ENCODE peak calls at places on chromosomes 3 and 15, in nine cellular contexts. M, N, C, X, W, E, V, I and B are unnamed samples.
A peak's percentile ranks its signal among the peaks of the same experiment; 100 is the strongest.

GRCh38 chr3:4546346-4547178 is 53.4 kb downstream of the ITPR1 start:
- DNase-seq in M (no peak), N (no peak), C (no peak), X (no peak), W (no peak), E (no peak), V (no peak), I (no peak), B (no peak)

GRCh38 chr15:90451215-90451850 is 63.3 kb downstream of the IQGAP1 start:
- DNase-seq in M (no peak), N (peak; percentile 64), C (no peak), X (no peak), W (no peak), E (no peak), V (no peak), I (peak; percentile 60), B (no peak)

GRCh38 chr3:37130984-37131975 is 43.1 kb downstream of the LRRFIP2 start:
- DNase-seq in M (no peak), N (no peak), C (no peak), X (peak; percentile 20), W (no peak), E (no peak), V (no peak), I (peak; percentile 87), B (no peak)

GRCh38 chr3:50157821-50158556 is 2.9 kb downstream of the SEMA3F start:
- DNase-seq in M (no peak), N (no peak), C (no peak), X (no peak), W (no peak), E (no peak), V (no peak), I (no peak), B (no peak)

GRCh38 chr3:42263354-42264346 is 2.3 kb downstream of the CCK start:
- DNase-seq in M (no peak), N (no peak), C (no peak), X (peak; percentile 56), W (peak; percentile 27), E (peak; percentile 34), V (no peak), I (no peak), B (no peak)

GRCh38 chr3:54578417-54578816 is 349.4 kb downstream of the LRTM1 start:
- DNase-seq in M (no peak), N (no peak), C (no peak), X (no peak), W (no peak), E (peak; percentile 12), V (no peak), I (no peak), B (no peak)

GRCh38 chr15:65382146-65382491 is 4.3 kb upstream of the IGDCC3 start:
- DNase-seq in M (no peak), N (no peak), C (no peak), X (no peak), W (no peak), E (no peak), V (no peak), I (no peak), B (no peak)

GRCh38 chr3:176920806-176921205 is 276.5 kb downstream of the TBL1XR1 start:
- DNase-seq in M (no peak), N (no peak), C (no peak), X (no peak), W (no peak), E (no peak), V (no peak), I (no peak), B (no peak)

GRCh38 chr3:132695422-132695821 is 26.8 kb downstream of the NPHP3 start:
- DNase-seq in M (no peak), N (no peak), C (no peak), X (no peak), W (no peak), E (no peak), V (no peak), I (no peak), B (no peak)

GRCh38 chr15:31353931-31354330 is 27.3 kb downstream of the KLF13 start:
- DNase-seq in M (no peak), N (no peak), C (peak; percentile 75), X (no peak), W (no peak), E (no peak), V (peak; percentile 80), I (no peak), B (no peak)

GRCh38 chr3:146589899-146590508 is 15.1 kb downstream of the PLSCR5 start:
- DNase-seq in M (no peak), N (peak; percentile 63), C (no peak), X (peak; percentile 42), W (peak; percentile 39), E (peak; percentile 15), V (no peak), I (peak; percentile 60), B (peak; percentile 15)

GRCh38 chr3:193773266-193774183 is 180.5 kb downstream of the OPA1 start:
- DNase-seq in M (no peak), N (no peak), C (no peak), X (no peak), W (no peak), E (no peak), V (no peak), I (no peak), B (no peak)
- H3K27me3 ChIP-seq in M (no peaks in the 10 kb centered on the region), N (peaks cover 49% of the 10 kb centered on the region), C (peaks cover 61% of the 10 kb centered on the region), X (peaks cover 23% of the 10 kb centered on the region), W (no peaks in the 10 kb centered on the region), E (no peaks in the 10 kb centered on the region), V (peaks cover 11% of the 10 kb centered on the region), I (no peaks in the 10 kb centered on the region), B (peaks cover 56% of the 10 kb centered on the region)

DNA sequence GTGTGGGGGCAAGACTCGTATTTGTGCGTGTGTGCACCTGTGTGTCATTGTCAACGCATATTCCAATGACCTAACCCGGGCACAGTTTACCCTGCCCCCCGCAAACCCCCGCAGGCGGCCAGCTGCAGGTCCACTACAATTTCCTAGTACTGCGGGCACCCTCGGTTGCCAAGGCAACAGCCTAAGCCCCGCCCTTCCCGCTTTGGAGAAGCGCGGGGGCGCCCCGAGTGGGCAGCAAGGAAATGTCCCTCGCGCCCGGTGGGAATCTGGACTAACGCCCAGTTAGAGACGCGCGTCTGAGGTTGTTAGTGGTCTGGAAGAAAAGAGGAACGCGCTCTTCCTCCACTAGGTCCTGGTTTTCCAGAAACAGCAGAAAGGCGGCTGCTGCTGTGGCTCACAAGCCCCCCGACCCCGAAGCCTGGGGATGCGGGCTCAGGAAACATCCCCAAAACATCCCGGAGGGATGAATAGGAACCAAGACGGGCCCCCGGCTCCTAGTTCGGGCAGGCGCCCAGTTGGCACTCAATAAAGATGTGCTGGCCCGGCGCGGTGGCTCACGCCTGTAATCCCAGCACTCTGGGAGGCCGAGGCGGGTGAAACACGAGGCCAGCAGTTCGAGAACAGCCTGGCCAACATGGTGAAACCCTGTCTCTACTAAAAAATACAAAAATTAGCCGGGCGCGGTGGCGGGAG is 1.1 kb downstream of the ABHD14A start:
- DNase-seq in M (peak; percentile 94), N (peak; percentile 36), C (peak; percentile 70), X (peak; percentile 88), W (peak; percentile 59), E (peak; percentile 87), V (peak; percentile 89), I (peak; percentile 52), B (no peak)
- TF ChIP-seq CTCF in M (no peak), N (peak; percentile 38), C (no peak), X (peak; percentile 40), W (no peak), E (peak; percentile 37), V (peak; percentile 17), I (no peak), B (peak; percentile 15)

GRCh38 chr3:151345854-151346253 is 16.5 kb upstream of the P2RY13 start:
- DNase-seq in M (no peak), N (peak; percentile 45), C (no peak), X (no peak), W (no peak), E (no peak), V (no peak), I (no peak), B (peak; percentile 38)
- H3K4me3 ChIP-seq in M (no peak overlapping the region), N (no peak overlapping the region), C (peak overlapping the region; percentile 26), X (no peak overlapping the region), W (no peak overlapping the region), E (no peak overlapping the region), V (no peak overlapping the region), I (no peak overlapping the region), B (no peak overlapping the region)

DNA sequence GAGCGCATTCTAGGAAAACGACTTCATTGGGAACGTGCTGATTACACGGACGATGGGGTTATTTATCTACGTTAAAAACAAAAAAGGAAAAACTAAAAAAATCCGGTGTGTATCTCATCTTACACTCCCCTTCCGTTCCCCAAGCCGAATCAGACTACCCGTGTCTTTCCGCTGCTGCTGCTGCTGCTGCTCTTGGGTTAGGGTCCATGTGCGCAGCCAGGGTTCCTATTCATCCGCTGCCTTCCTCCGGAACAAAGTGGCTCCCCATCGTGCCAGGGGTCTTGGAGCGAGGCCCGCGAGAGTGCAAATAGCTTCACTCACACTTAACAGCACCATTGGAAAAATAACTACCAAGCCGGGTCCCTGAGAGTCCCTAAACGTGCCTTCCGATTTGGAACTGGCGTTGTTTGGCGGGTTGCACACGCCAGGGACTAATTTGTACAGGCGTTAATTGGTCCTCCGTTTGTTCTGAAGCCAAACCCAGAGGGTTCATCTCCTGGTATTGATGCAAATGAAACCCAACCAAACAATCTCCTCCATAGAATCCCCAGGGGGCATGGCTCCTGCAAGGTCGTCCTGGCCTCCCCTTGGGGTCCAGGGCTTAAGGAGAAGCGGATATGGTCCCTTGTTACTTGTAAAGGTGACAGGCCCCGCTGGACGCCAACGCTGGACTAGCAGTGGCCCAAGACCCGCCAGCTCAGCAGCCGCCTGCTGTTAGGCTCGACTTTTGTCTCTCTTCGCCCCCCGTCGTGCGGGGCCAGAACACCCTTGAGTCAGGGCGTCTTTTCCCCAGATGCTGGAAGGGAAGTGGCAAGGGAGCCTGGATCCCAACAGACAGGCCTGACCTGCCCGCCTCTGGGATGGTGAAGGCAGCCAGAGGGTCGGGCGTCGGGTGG is 11.0 kb upstream of the ONECUT1 start:
- DNase-seq in M (no peak), N (no peak), C (no peak), X (no peak), W (no peak), E (no peak), V (no peak), I (no peak), B (no peak)
- H3K27me3 ChIP-seq in M (no peaks in the 10 kb centered on the region), N (peaks cover 95% of the 10 kb centered on the region), C (peaks cover 100% of the 10 kb centered on the region), X (peaks cover 100% of the 10 kb centered on the region), W (no peaks in the 10 kb centered on the region), E (no peaks in the 10 kb centered on the region), V (peaks cover 98% of the 10 kb centered on the region), I (peaks cover 100% of the 10 kb centered on the region), B (peaks cover 99% of the 10 kb centered on the region)

GRCh38 chr3:66499881-66500574 is 794 bp downstream of the LRIG1 start:
- DNase-seq in M (peak; percentile 60), N (no peak), C (peak; percentile 46), X (peak; percentile 47), W (peak; percentile 51), E (peak; percentile 31), V (peak; percentile 48), I (no peak), B (no peak)

GRCh38 chr3:66500575-66501482 is at the start of gene LRIG1:
- DNase-seq in M (peak; percentile 100), N (peak; percentile 99), C (peak; percentile 100), X (peak; percentile 100), W (peak; percentile 99), E (peak; percentile 99), V (peak; percentile 99), I (peak; percentile 96), B (peak; percentile 97)

GRCh38 chr3:66502981-66503380 is 2.2 kb upstream of the LRIG1 start:
- DNase-seq in M (no peak), N (no peak), C (no peak), X (no peak), W (no peak), E (no peak), V (no peak), I (no peak), B (no peak)

GRCh38 chr3:66502267-66502874 is 1.5 kb upstream of the LRIG1 start:
- DNase-seq in M (no peak), N (no peak), C (no peak), X (no peak), W (no peak), E (no peak), V (no peak), I (no peak), B (no peak)

GRCh38 chr3:66501483-66502266 is 853 bp upstream of the LRIG1 start:
- DNase-seq in M (no peak), N (no peak), C (no peak), X (no peak), W (no peak), E (no peak), V (no peak), I (no peak), B (no peak)
- TF ChIP-seq CTCF in M (no peak), N (peak; percentile 59), C (no peak), X (no peak), W (no peak), E (no peak), V (no peak), I (no peak), B (peak; percentile 40)